ENCODE peak calls at places on chromosomes 2 and 18, in eight cellular contexts. P is hypothalamus, J is Right ventricle myocardium superior, Q is GM04503, M is left colon, O is aorta, D is non-pigmented ciliary epithelial cell, N is neural progenitor cell. K is an unnamed sample.

GRCh38 chr2:127957240-127957639 is 70.6 kb downstream of the SAP130 start:
- DNase-seq in P (no peak), N (no peak), D (no peak), O (no peak), M (no peak), J (no peak), Q (no peak), K (no peak)

GRCh38 chr18:45935591-45936335 is 31.4 kb downstream of the EPG5 start:
- DNase-seq in N (no peak), P (no peak), M (no peak), O (no peak), Q (no peak), D (peak), J (no peak), K (no peak)

GRCh38 chr2:191020742-191021381 is 6.9 kb upstream of the STAT1 start:
- DNase-seq in N (no peak), J (no peak), Q (peak), O (no peak), P (no peak), M (peak), D (no peak), K (peak)

GRCh38 chr2:170229125-170229524 is 51.2 kb downstream of the MYO3B start:
- DNase-seq in J (no peak), P (no peak), N (no peak), M (no peak), Q (no peak), O (no peak), D (no peak), K (no peak)

GRCh38 chr18:34223164-34223892 is 1.4 kb downstream of the NOL4 start:
- DNase-seq in P (peak), M (no peak), D (no peak), O (peak), N (peak), J (no peak), Q (no peak), K (no peak)

GRCh38 chr18:63315879-63316278 is 3.7 kb downstream of the BCL2 start:
- DNase-seq in J (no peak), N (no peak), Q (no peak), M (no peak), D (no peak), O (no peak), P (no peak), K (no peak)

GRCh38 chr2:18047896-18048657 is 169.6 kb downstream of the KCNS3 start:
- DNase-seq in M (no peak), N (no peak), Q (peak), P (no peak), J (peak), D (no peak), O (no peak), K (peak)

GRCh38 chr18:32383040-32383819 is 87.5 kb downstream of the GAREM1 start:
- DNase-seq in M (no peak), D (peak), P (no peak), N (no peak), O (no peak), Q (peak), J (no peak), K (peak)

GRCh38 chr2:101160454-101160853 is 9.3 kb upstream of the TBC1D8 start:
- DNase-seq in P (no peak), D (no peak), N (no peak), J (no peak), M (no peak), Q (peak), O (no peak), K (no peak)

GRCh38 chr2:56474412-56475158 is 290.8 kb downstream of the CCDC85A start:
- DNase-seq in D (peak), J (no peak), N (no peak), Q (peak), O (no peak), M (no peak), P (no peak), K (peak)

GRCh38 chr2:236360486-236360885 is 96.3 kb upstream of the ASB18 start:
- DNase-seq in M (no peak), Q (no peak), D (no peak), J (no peak), P (no peak), O (no peak), N (no peak), K (no peak)

GRCh38 chr2:207624170-207625013 is 802 bp downstream of the METTL21A start:
- DNase-seq in N (peak), M (peak), J (peak), Q (no peak), D (no peak), P (peak), O (peak), K (peak)

K was measured in fibroblast of the conjunctiva.